ENCODE peak calls at places on chromosomes 7 and 10, in six cellular contexts. R is A549, Z is IMR-90, M is GM12878, L is HepG2, S is K562. D is an unnamed sample.

GRCh38 chr10:42491001-42491592 is 147.3 kb downstream of the ZNF33B start:
- DNase-seq in R (no peak), Z (peak; percentile 16), M (no peak), L (no peak), S (no peak), D (no peak)

GRCh38 chr10:76558586-76558985 is 1079.0 kb downstream of the KCNMA1 start:
- DNase-seq in R (no peak), Z (peak; percentile 80), M (no peak), L (peak; percentile 45), S (no peak), D (no peak)

GRCh38 chr10:23293145-23293724 is 51.4 kb downstream of the C10orf67 start:
- DNase-seq in R (peak; percentile 44), Z (peak; percentile 9), M (peak; percentile 4), L (peak; percentile 53), S (peak; percentile 30), D (peak; percentile 42)

GRCh38 chr7:20993693-20994092 is 207.0 kb upstream of the SP8 start:
- DNase-seq in R (no peak), Z (no peak), M (no peak), L (no peak), S (no peak), D (no peak)

GRCh38 chr10:77348082-77348481 is 289.5 kb downstream of the KCNMA1 start:
- DNase-seq in R (no peak), Z (peak; percentile 26), M (no peak), L (no peak), S (no peak), D (no peak)

GRCh38 chr7:2245883-2246679 is 4.1 kb downstream of the NUDT1 start:
- DNase-seq in R (no peak), Z (no peak), M (no peak), L (no peak), S (no peak), D (no peak)

GRCh38 chr7:39712746-39713145 is 89.4 kb downstream of the RALA start:
- DNase-seq in R (no peak), Z (no peak), M (no peak), L (no peak), S (no peak), D (no peak)

GRCh38 chr7:132882714-132883428 is 199.0 kb downstream of the CHCHD3 start:
- DNase-seq in R (no peak), Z (no peak), M (peak; percentile 47), L (no peak), S (no peak), D (no peak)

GRCh38 chr10:56231436-56231835 is 129.6 kb downstream of the ZWINT start:
- DNase-seq in R (peak; percentile 10), Z (no peak), M (no peak), L (no peak), S (no peak), D (no peak)

GRCh38 chr7:128259131-128260056 is 18.3 kb downstream of the LEP start:
- DNase-seq in R (no peak), Z (peak; percentile 37), M (no peak), L (no peak), S (no peak), D (no peak)

GRCh38 chr7:71389976-71390375 is 258.0 kb downstream of the GALNT17 start:
- DNase-seq in R (no peak), Z (no peak), M (no peak), L (no peak), S (no peak), D (no peak)

DNA sequence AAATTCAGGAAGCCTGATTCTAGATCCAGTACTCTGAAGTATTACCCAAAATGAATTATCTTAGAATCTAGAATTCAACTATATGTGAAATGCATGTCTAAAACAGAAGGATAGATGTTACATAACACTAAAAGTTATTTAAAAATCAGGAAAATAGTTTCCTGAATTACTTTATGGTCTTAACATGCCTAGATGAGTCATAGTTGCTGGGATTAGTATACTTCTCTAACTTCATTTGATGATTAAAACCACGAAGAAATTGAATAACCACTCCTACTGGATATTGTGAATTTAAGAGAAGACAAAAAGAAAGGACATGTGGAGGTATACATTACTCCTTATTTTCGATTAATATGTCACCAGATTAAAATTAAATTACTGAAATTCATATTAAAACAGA is 65.5 kb downstream of the ATAD1 start:
- DNase-seq in R (no peak), Z (peak; percentile 80), M (no peak), L (no peak), S (no peak), D (no peak)
- TF ChIP-seq BHLHE40 in R (no peak), Z (no peak), M (no peak), L (no peak), S (no peak), D (no peak)

GRCh38 chr7:105352018-105352612 is 36.6 kb downstream of the SRPK2 start:
- DNase-seq in R (no peak), Z (peak; percentile 82), M (peak; percentile 93), L (no peak), S (no peak), D (no peak)

GRCh38 chr7:105352922-105353668 is 35.6 kb downstream of the SRPK2 start:
- DNase-seq in R (no peak), Z (peak; percentile 28), M (no peak), L (no peak), S (no peak), D (no peak)

GRCh38 chr7:105354383-105354782 is 34.3 kb downstream of the SRPK2 start:
- DNase-seq in R (no peak), Z (no peak), M (no peak), L (no peak), S (no peak), D (no peak)

GRCh38 chr7:105355701-105356100 is 33.0 kb downstream of the SRPK2 start:
- DNase-seq in R (no peak), Z (no peak), M (no peak), L (no peak), S (no peak), D (no peak)

GRCh38 chr7:105353752-105354328 is 34.9 kb downstream of the SRPK2 start:
- DNase-seq in R (no peak), Z (no peak), M (no peak), L (no peak), S (peak; percentile 44), D (no peak)
- TF ChIP-seq BHLHE40 in R (no peak), Z (no peak), M (peak; percentile 11), L (no peak), S (peak; percentile 76), D (no peak)

DNA sequence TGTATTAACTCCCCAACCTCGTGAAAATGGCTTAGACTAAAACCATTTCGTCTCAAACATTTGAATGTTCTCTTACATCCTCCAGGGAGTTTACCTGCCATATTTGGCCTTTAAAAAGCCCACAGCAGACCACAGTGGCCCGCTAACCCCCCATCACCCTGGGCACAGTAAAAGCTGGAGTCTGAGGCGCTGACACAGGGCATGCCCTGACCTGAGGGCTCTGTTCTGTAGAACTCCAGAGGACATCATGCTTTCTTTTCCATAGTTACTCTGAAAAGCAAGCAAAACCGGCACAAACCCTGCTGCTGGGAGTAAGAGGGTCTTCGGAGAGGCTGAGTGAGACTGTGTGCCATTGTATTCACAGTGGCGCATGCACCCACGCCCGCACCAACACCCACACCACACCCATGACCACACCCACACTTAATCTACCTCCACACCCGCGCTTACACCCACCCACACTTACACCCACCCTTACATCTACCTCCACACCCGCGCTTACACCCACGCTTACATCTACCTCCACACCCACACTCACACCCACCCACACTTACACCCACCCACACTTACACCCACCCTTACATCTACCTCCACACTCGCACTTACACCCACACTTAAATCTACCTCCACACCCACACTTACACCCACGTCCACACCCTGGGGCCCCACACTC is 32.1 kb downstream of the LRRC27 start:
- DNase-seq in R (peak; percentile 46), Z (no peak), M (peak; percentile 13), L (peak; percentile 45), S (peak; percentile 41), D (no peak)
- TF ChIP-seq BHLHE40 in R (no peak), Z (no peak), M (no peak), L (no peak), S (no peak), D (no peak)

GRCh38 chr10:44047361-44047760 is 337.5 kb downstream of the CXCL12 start:
- DNase-seq in R (no peak), Z (no peak), M (no peak), L (no peak), S (no peak), D (no peak)

GRCh38 chr10:44051091-44051490 is 333.8 kb downstream of the CXCL12 start:
- DNase-seq in R (no peak), Z (no peak), M (no peak), L (no peak), S (no peak), D (no peak)

GRCh38 chr10:44046605-44047004 is 338.3 kb downstream of the CXCL12 start:
- DNase-seq in R (no peak), Z (peak; percentile 52), M (no peak), L (no peak), S (no peak), D (no peak)

GRCh38 chr10:44051584-44052385 is 333.1 kb downstream of the CXCL12 start:
- DNase-seq in R (no peak), Z (peak; percentile 78), M (no peak), L (peak; percentile 6), S (no peak), D (no peak)

DNA sequence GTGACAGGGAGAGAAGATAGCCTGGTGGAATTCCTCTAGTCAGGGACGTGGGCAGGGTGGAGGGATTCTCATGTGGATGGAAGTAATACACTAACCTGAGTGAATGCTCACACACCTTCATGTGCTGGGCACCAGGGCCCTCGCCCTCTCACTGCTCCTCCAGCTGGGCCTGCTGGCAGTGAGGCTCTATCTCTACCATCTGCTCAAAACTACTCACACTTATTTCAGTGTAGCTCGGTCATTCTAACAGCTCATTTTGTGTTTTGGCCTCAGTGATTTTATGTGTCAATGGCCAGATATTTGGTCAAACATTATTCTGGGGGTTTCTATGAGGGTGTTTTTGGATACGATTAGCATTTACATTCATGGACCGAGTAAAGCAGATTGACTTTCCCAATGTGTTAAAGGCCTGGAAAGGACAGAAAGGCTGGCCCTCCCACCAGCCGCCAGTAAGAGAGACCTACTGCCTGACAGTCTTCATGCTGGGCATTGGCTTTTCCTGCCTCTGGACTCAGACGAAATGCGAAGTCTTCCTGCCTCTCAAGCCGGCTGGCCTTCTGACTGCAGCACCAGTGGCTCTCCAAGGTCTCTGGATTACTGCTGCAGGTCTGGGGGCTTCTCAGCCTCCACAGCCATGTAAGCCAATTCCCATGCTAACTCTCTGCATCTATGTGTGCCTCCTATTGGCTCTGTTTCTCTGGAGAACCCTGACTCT is 335.4 kb downstream of the CXCL12 start:
- DNase-seq in R (no peak), Z (no peak), M (no peak), L (no peak), S (no peak), D (no peak)
- TF ChIP-seq BHLHE40 in R (no peak), Z (no peak), M (no peak), L (no peak), S (no peak), D (no peak)

DNA sequence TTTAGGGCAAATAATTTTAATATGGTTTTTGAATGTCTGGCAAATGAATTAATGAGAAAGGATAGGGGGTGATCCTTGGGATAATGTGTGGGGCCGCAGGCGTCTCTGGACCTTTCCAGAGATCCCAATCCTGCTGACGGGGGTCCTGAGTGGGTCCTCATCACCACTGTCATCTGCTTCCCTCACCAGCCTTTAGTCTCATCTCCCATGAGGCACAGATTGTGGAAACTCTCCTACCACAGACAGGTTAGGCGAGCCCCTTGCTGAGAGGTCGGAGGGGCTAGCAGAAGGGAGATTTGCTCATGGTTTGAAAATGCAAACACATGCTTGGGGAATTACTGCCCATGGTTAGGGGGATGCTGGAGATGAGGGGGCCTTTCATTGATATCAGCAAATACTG is 484.6 kb downstream of the RPS24 start:
- DNase-seq in R (no peak), Z (no peak), M (no peak), L (no peak), S (no peak), D (no peak)
- TF ChIP-seq BHLHE40 in R (no peak), Z (no peak), M (no peak), L (no peak), S (no peak), D (no peak)